ENCODE peak calls at places on chromosomes 11 and 22, in nine cellular contexts. One of them, this sample, is unnamed.

GRCh38 chr11:75195164-75195962 is 44.5 kb downstream of the SLCO2B1 start:
- DNase-seq in CD8-positive, alpha-beta T cell: no peak
- DNase-seq in AG04450: no peak
- DNase-seq in heart right ventricle: peak; percentile 89
- DNase-seq in GM12865: no peak
- DNase-seq in cardiac fibroblast: no peak
- DNase-seq in neural progenitor cell: no peak
- DNase-seq in astrocyte: no peak
- DNase-seq in aorta: peak; percentile 85
- DNase-seq in this sample: no peak

GRCh38 chr11:70440206-70440605 is 41.9 kb downstream of the CTTN start:
- DNase-seq in AG04450: no peak
- DNase-seq in GM12865: no peak
- DNase-seq in neural progenitor cell: no peak
- DNase-seq in aorta: no peak
- DNase-seq in heart right ventricle: no peak
- DNase-seq in astrocyte: no peak
- DNase-seq in CD8-positive, alpha-beta T cell: no peak
- DNase-seq in cardiac fibroblast: no peak
- DNase-seq in this sample: no peak

GRCh38 chr11:76682681-76683080 is 12.1 kb upstream of the LRRC32 start:
- DNase-seq in astrocyte: no peak
- DNase-seq in heart right ventricle: no peak
- DNase-seq in aorta: no peak
- DNase-seq in cardiac fibroblast: no peak
- DNase-seq in GM12865: no peak
- DNase-seq in neural progenitor cell: no peak
- DNase-seq in AG04450: no peak
- DNase-seq in CD8-positive, alpha-beta T cell: no peak
- DNase-seq in this sample: no peak

GRCh38 chr11:62806611-62807121 is 1.4 kb upstream of the NXF1 start:
- DNase-seq in heart right ventricle: peak; percentile 50
- DNase-seq in astrocyte: peak; percentile 14
- DNase-seq in GM12865: no peak
- DNase-seq in CD8-positive, alpha-beta T cell: no peak
- DNase-seq in neural progenitor cell: no peak
- DNase-seq in cardiac fibroblast: peak; percentile 48
- DNase-seq in AG04450: no peak
- DNase-seq in aorta: peak; percentile 63
- DNase-seq in this sample: peak; percentile 71

GRCh38 chr11:103284260-103284659 is 175.0 kb downstream of the DYNC2H1 start:
- DNase-seq in astrocyte: no peak
- DNase-seq in heart right ventricle: no peak
- DNase-seq in CD8-positive, alpha-beta T cell: no peak
- DNase-seq in AG04450: no peak
- DNase-seq in neural progenitor cell: no peak
- DNase-seq in cardiac fibroblast: no peak
- DNase-seq in GM12865: no peak
- DNase-seq in aorta: no peak
- DNase-seq in this sample: no peak

GRCh38 chr22:39349967-39350802 is at the start of gene SYNGR1:
- DNase-seq in astrocyte: no peak
- DNase-seq in GM12865: no peak
- DNase-seq in aorta: no peak
- DNase-seq in neural progenitor cell: peak; percentile 77
- DNase-seq in heart right ventricle: peak; percentile 22
- DNase-seq in cardiac fibroblast: no peak
- DNase-seq in AG04450: no peak
- DNase-seq in CD8-positive, alpha-beta T cell: no peak
- DNase-seq in this sample: peak; percentile 29

GRCh38 chr11:16184588-16184987 is 171.8 kb downstream of the SOX6 start:
- DNase-seq in CD8-positive, alpha-beta T cell: no peak
- DNase-seq in GM12865: no peak
- DNase-seq in astrocyte: peak; percentile 69
- DNase-seq in aorta: no peak
- DNase-seq in AG04450: peak; percentile 54
- DNase-seq in neural progenitor cell: no peak
- DNase-seq in cardiac fibroblast: peak; percentile 76
- DNase-seq in heart right ventricle: no peak
- DNase-seq in this sample: no peak

GRCh38 chr11:87007938-87008337 is 29.8 kb upstream of the TMEM135 start:
- DNase-seq in heart right ventricle: no peak
- DNase-seq in aorta: no peak
- DNase-seq in AG04450: no peak
- DNase-seq in astrocyte: peak; percentile 82
- DNase-seq in cardiac fibroblast: peak; percentile 30
- DNase-seq in neural progenitor cell: no peak
- DNase-seq in GM12865: no peak
- DNase-seq in CD8-positive, alpha-beta T cell: no peak
- DNase-seq in this sample: no peak

GRCh38 chr11:64250875-64251721 is at the start of gene PLCB3:
- DNase-seq in astrocyte: no peak
- DNase-seq in AG04450: no peak
- DNase-seq in neural progenitor cell: peak; percentile 83
- DNase-seq in GM12865: peak; percentile 63
- DNase-seq in heart right ventricle: peak; percentile 40
- DNase-seq in cardiac fibroblast: peak; percentile 38
- DNase-seq in aorta: no peak
- DNase-seq in CD8-positive, alpha-beta T cell: peak; percentile 68
- DNase-seq in this sample: peak; percentile 55

GRCh38 chr11:132784441-132784840 is 747.9 kb downstream of the OPCML start:
- DNase-seq in AG04450: no peak
- DNase-seq in cardiac fibroblast: peak; percentile 11
- DNase-seq in GM12865: no peak
- DNase-seq in heart right ventricle: peak; percentile 27
- DNase-seq in aorta: no peak
- DNase-seq in CD8-positive, alpha-beta T cell: no peak
- DNase-seq in neural progenitor cell: no peak
- DNase-seq in astrocyte: peak; percentile 75
- DNase-seq in this sample: no peak

GRCh38 chr11:16773981-16774710 is 35.7 kb downstream of the C11orf58 start:
- DNase-seq in neural progenitor cell: no peak
- DNase-seq in GM12865: no peak
- DNase-seq in heart right ventricle: no peak
- DNase-seq in astrocyte: no peak
- DNase-seq in CD8-positive, alpha-beta T cell: no peak
- DNase-seq in AG04450: no peak
- DNase-seq in cardiac fibroblast: no peak
- DNase-seq in aorta: no peak
- DNase-seq in this sample: no peak

GRCh38 chr22:42933783-42934144 is 76.7 kb upstream of the ARFGAP3 start:
- DNase-seq in GM12865: peak; percentile 48
- DNase-seq in neural progenitor cell: no peak
- DNase-seq in AG04450: peak; percentile 82
- DNase-seq in astrocyte: peak; percentile 97
- DNase-seq in cardiac fibroblast: peak; percentile 96
- DNase-seq in heart right ventricle: peak; percentile 62
- DNase-seq in CD8-positive, alpha-beta T cell: no peak
- DNase-seq in aorta: no peak
- DNase-seq in this sample: no peak

GRCh38 chr11:79050784-79051183 is 390.0 kb downstream of the TENM4 start:
- DNase-seq in CD8-positive, alpha-beta T cell: no peak
- DNase-seq in cardiac fibroblast: no peak
- DNase-seq in aorta: no peak
- DNase-seq in heart right ventricle: peak; percentile 40
- DNase-seq in AG04450: peak; percentile 90
- DNase-seq in astrocyte: no peak
- DNase-seq in GM12865: no peak
- DNase-seq in neural progenitor cell: no peak
- DNase-seq in this sample: no peak

GRCh38 chr11:74611369-74611861 is 19.0 kb downstream of the POLD3 start:
- DNase-seq in aorta: no peak
- DNase-seq in astrocyte: peak; percentile 54
- DNase-seq in GM12865: peak; percentile 34
- DNase-seq in CD8-positive, alpha-beta T cell: no peak
- DNase-seq in AG04450: peak; percentile 54
- DNase-seq in neural progenitor cell: peak; percentile 15
- DNase-seq in heart right ventricle: no peak
- DNase-seq in cardiac fibroblast: peak; percentile 84
- DNase-seq in this sample: no peak

GRCh38 chr11:85827768-85828639 is 17.1 kb upstream of the SYTL2 start:
- DNase-seq in CD8-positive, alpha-beta T cell: no peak
- DNase-seq in AG04450: peak; percentile 61
- DNase-seq in astrocyte: peak; percentile 92
- DNase-seq in heart right ventricle: no peak
- DNase-seq in cardiac fibroblast: peak; percentile 87
- DNase-seq in GM12865: no peak
- DNase-seq in neural progenitor cell: no peak
- DNase-seq in aorta: no peak
- DNase-seq in this sample: no peak

GRCh38 chr11:13745165-13745564 is 76.7 kb downstream of the FAR1 start:
- DNase-seq in astrocyte: no peak
- DNase-seq in aorta: no peak
- DNase-seq in CD8-positive, alpha-beta T cell: no peak
- DNase-seq in GM12865: no peak
- DNase-seq in neural progenitor cell: no peak
- DNase-seq in heart right ventricle: no peak
- DNase-seq in cardiac fibroblast: no peak
- DNase-seq in AG04450: no peak
- DNase-seq in this sample: no peak

DNA sequence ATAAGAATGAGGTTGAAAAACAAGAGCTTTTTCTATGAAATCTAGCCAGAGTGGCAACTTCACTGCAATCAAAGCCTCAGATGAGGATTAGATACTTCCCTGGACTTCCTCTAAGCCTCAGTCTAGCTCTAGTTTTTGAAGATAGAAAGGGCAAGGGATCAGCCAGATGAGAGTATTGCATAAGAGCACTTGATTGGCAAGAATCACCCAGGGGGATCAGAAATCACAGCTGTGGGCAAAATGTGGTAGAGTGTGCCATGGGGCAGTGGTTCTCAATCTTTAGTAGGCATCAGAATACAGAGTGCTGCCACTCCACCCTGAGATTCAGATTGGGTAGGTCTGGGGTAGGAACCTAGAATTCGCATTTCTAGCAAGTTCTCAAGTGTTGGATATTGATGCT is 82.4 kb downstream of the EXT2 start:
- DNase-seq in astrocyte: no peak
- DNase-seq in aorta: no peak
- DNase-seq in neural progenitor cell: no peak
- DNase-seq in CD8-positive, alpha-beta T cell: no peak
- DNase-seq in GM12865: no peak
- DNase-seq in cardiac fibroblast: no peak
- DNase-seq in heart right ventricle: no peak
- DNase-seq in AG04450: no peak
- DNase-seq in this sample: no peak
- H3K4me3 ChIP-seq in astrocyte: no peak overlapping the region
- H3K4me3 ChIP-seq in aorta: no peak overlapping the region
- H3K4me3 ChIP-seq in neural progenitor cell: no peak overlapping the region
- H3K4me3 ChIP-seq in CD8-positive, alpha-beta T cell: no peak overlapping the region
- H3K4me3 ChIP-seq in GM12865: no peak overlapping the region
- H3K4me3 ChIP-seq in cardiac fibroblast: no peak overlapping the region
- H3K4me3 ChIP-seq in heart right ventricle: no peak overlapping the region
- H3K4me3 ChIP-seq in AG04450: no peak overlapping the region
- H3K4me3 ChIP-seq in this sample: no peak overlapping the region

GRCh38 chr11:2442554-2442953 is 1.8 kb downstream of the TRPM5 start:
- DNase-seq in CD8-positive, alpha-beta T cell: no peak
- DNase-seq in aorta: no peak
- DNase-seq in astrocyte: no peak
- DNase-seq in GM12865: no peak
- DNase-seq in cardiac fibroblast: no peak
- DNase-seq in heart right ventricle: no peak
- DNase-seq in AG04450: no peak
- DNase-seq in neural progenitor cell: no peak
- DNase-seq in this sample: no peak

GRCh38 chr11:2445107-2445947 is 519 bp downstream of the KCNQ1 start:
- DNase-seq in CD8-positive, alpha-beta T cell: no peak
- DNase-seq in GM12865: no peak
- DNase-seq in cardiac fibroblast: no peak
- DNase-seq in AG04450: no peak
- DNase-seq in aorta: peak; percentile 53
- DNase-seq in neural progenitor cell: peak; percentile 36
- DNase-seq in astrocyte: no peak
- DNase-seq in heart right ventricle: no peak
- DNase-seq in this sample: peak; percentile 46

GRCh38 chr11:2444301-2445106 is at the start of the genes KCNQ1 and TRPM5:
- DNase-seq in CD8-positive, alpha-beta T cell: peak; percentile 64
- DNase-seq in AG04450: no peak
- DNase-seq in aorta: peak; percentile 64
- DNase-seq in GM12865: peak; percentile 28
- DNase-seq in neural progenitor cell: peak; percentile 89
- DNase-seq in cardiac fibroblast: no peak
- DNase-seq in heart right ventricle: no peak
- DNase-seq in astrocyte: no peak
- DNase-seq in this sample: peak; percentile 61

GRCh38 chr11:2443406-2443805 is 908 bp downstream of the TRPM5 start:
- DNase-seq in CD8-positive, alpha-beta T cell: no peak
- DNase-seq in heart right ventricle: no peak
- DNase-seq in AG04450: no peak
- DNase-seq in neural progenitor cell: no peak
- DNase-seq in astrocyte: no peak
- DNase-seq in GM12865: no peak
- DNase-seq in aorta: peak; percentile 33
- DNase-seq in cardiac fibroblast: no peak
- DNase-seq in this sample: peak; percentile 10

GRCh38 chr11:2443881-2444300 is 423 bp downstream of the TRPM5 start:
- DNase-seq in astrocyte: no peak
- DNase-seq in heart right ventricle: no peak
- DNase-seq in AG04450: no peak
- DNase-seq in cardiac fibroblast: no peak
- DNase-seq in GM12865: no peak
- DNase-seq in aorta: peak; percentile 44
- DNase-seq in CD8-positive, alpha-beta T cell: no peak
- DNase-seq in neural progenitor cell: peak; percentile 12
- DNase-seq in this sample: no peak
- H3K4me3 ChIP-seq in astrocyte: no peak overlapping the region
- H3K4me3 ChIP-seq in heart right ventricle: peak overlapping the region; percentile 34
- H3K4me3 ChIP-seq in AG04450: no peak overlapping the region
- H3K4me3 ChIP-seq in cardiac fibroblast: no peak overlapping the region
- H3K4me3 ChIP-seq in GM12865: no peak overlapping the region
- H3K4me3 ChIP-seq in aorta: no peak overlapping the region
- H3K4me3 ChIP-seq in CD8-positive, alpha-beta T cell: peak overlapping the region; percentile 29
- H3K4me3 ChIP-seq in neural progenitor cell: peak overlapping the region; percentile 41
- H3K4me3 ChIP-seq in this sample: no peak overlapping the region

DNA sequence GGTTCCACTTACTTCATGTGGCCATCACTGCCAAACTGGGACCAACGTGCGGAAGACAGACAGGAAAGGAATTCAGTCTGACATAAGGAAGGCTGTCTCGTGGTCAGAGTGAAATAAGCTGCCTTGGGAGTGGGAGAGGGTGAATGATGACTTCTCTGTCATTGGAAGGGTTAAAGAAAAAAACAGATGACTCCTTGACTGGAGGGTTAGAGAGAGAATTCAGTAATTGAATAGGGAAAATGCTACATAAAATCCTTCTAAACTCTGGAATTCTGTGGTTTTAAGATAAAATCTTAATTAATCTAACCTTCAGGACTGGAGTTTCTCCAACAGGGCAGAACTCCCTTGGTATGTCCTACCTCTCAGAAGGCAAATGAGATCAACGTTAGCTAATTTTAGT is 33.8 kb downstream of the RAB30 start:
- DNase-seq in aorta: no peak
- DNase-seq in heart right ventricle: no peak
- DNase-seq in neural progenitor cell: no peak
- DNase-seq in astrocyte: peak; percentile 84
- DNase-seq in cardiac fibroblast: no peak
- DNase-seq in GM12865: no peak
- DNase-seq in AG04450: no peak
- DNase-seq in CD8-positive, alpha-beta T cell: no peak
- DNase-seq in this sample: no peak
- H3K4me3 ChIP-seq in aorta: no peak overlapping the region
- H3K4me3 ChIP-seq in heart right ventricle: no peak overlapping the region
- H3K4me3 ChIP-seq in neural progenitor cell: no peak overlapping the region
- H3K4me3 ChIP-seq in astrocyte: no peak overlapping the region
- H3K4me3 ChIP-seq in cardiac fibroblast: no peak overlapping the region
- H3K4me3 ChIP-seq in GM12865: no peak overlapping the region
- H3K4me3 ChIP-seq in AG04450: no peak overlapping the region
- H3K4me3 ChIP-seq in CD8-positive, alpha-beta T cell: no peak overlapping the region
- H3K4me3 ChIP-seq in this sample: no peak overlapping the region

GRCh38 chr11:59756845-59757244 is 1.7 kb downstream of the STX3 start:
- DNase-seq in CD8-positive, alpha-beta T cell: no peak
- DNase-seq in astrocyte: no peak
- DNase-seq in heart right ventricle: no peak
- DNase-seq in GM12865: no peak
- DNase-seq in AG04450: no peak
- DNase-seq in cardiac fibroblast: peak; percentile 16
- DNase-seq in neural progenitor cell: no peak
- DNase-seq in aorta: no peak
- DNase-seq in this sample: no peak
- H3K4me3 ChIP-seq in CD8-positive, alpha-beta T cell: no peak overlapping the region
- H3K4me3 ChIP-seq in astrocyte: no peak overlapping the region
- H3K4me3 ChIP-seq in heart right ventricle: peak overlapping the region; percentile 96
- H3K4me3 ChIP-seq in GM12865: no peak overlapping the region
- H3K4me3 ChIP-seq in AG04450: peak overlapping the region; percentile 22
- H3K4me3 ChIP-seq in cardiac fibroblast: peak overlapping the region; percentile 94
- H3K4me3 ChIP-seq in neural progenitor cell: peak overlapping the region; percentile 84
- H3K4me3 ChIP-seq in aorta: no peak overlapping the region
- H3K4me3 ChIP-seq in this sample: peak overlapping the region; percentile 89